ENCODE peak calls at places on chromosomes 5 and 9, in seven cellular contexts. One of them, this sample, is unnamed.

GRCh38 chr5:73764586-73764985 is 138.6 kb downstream of the ARHGEF28 start:
- DNase-seq in fibroblast of the aortic adventitia: no peak
- DNase-seq in mammary epithelial cell: peak
- DNase-seq in GM20000: no peak
- DNase-seq in mesothelial cell of epicardium: no peak
- DNase-seq in esophagus muscularis mucosa: no peak
- DNase-seq in endothelial cell: no peak
- DNase-seq in this sample: no peak

GRCh38 chr5:98414938-98415337 is 358.5 kb upstream of the RGMB start:
- DNase-seq in mammary epithelial cell: peak
- DNase-seq in fibroblast of the aortic adventitia: peak
- DNase-seq in GM20000: no peak
- DNase-seq in mesothelial cell of epicardium: no peak
- DNase-seq in endothelial cell: no peak
- DNase-seq in esophagus muscularis mucosa: no peak
- DNase-seq in this sample: no peak

GRCh38 chr5:24773241-24773640 is 128.5 kb upstream of the CDH10 start:
- DNase-seq in GM20000: no peak
- DNase-seq in mammary epithelial cell: no peak
- DNase-seq in fibroblast of the aortic adventitia: no peak
- DNase-seq in endothelial cell: no peak
- DNase-seq in mesothelial cell of epicardium: no peak
- DNase-seq in esophagus muscularis mucosa: no peak
- DNase-seq in this sample: no peak

GRCh38 chr5:56382896-56383295 is 149.8 kb upstream of the ANKRD55 start:
- DNase-seq in mammary epithelial cell: no peak
- DNase-seq in mesothelial cell of epicardium: no peak
- DNase-seq in GM20000: no peak
- DNase-seq in esophagus muscularis mucosa: no peak
- DNase-seq in endothelial cell: no peak
- DNase-seq in fibroblast of the aortic adventitia: no peak
- DNase-seq in this sample: no peak

GRCh38 chr9:22244141-22245011 is 202.2 kb upstream of the DMRTA1 start:
- DNase-seq in esophagus muscularis mucosa: no peak
- DNase-seq in endothelial cell: peak
- DNase-seq in mesothelial cell of epicardium: peak
- DNase-seq in fibroblast of the aortic adventitia: peak
- DNase-seq in GM20000: peak
- DNase-seq in mammary epithelial cell: peak
- DNase-seq in this sample: peak

GRCh38 chr9:70589571-70590263 is 175.3 kb upstream of the KLF9 start:
- DNase-seq in GM20000: no peak
- DNase-seq in mesothelial cell of epicardium: no peak
- DNase-seq in mammary epithelial cell: peak
- DNase-seq in fibroblast of the aortic adventitia: peak
- DNase-seq in esophagus muscularis mucosa: no peak
- DNase-seq in endothelial cell: no peak
- DNase-seq in this sample: no peak

GRCh38 chr5:60208681-60209080 is 315.2 kb upstream of the PDE4D start:
- DNase-seq in GM20000: no peak
- DNase-seq in endothelial cell: no peak
- DNase-seq in fibroblast of the aortic adventitia: no peak
- DNase-seq in esophagus muscularis mucosa: no peak
- DNase-seq in mesothelial cell of epicardium: no peak
- DNase-seq in mammary epithelial cell: no peak
- DNase-seq in this sample: no peak

GRCh38 chr5:142115937-142116614 is 7.5 kb downstream of the NDFIP1 start:
- DNase-seq in GM20000: no peak
- DNase-seq in mesothelial cell of epicardium: no peak
- DNase-seq in esophagus muscularis mucosa: no peak
- DNase-seq in fibroblast of the aortic adventitia: peak
- DNase-seq in endothelial cell: no peak
- DNase-seq in mammary epithelial cell: peak
- DNase-seq in this sample: no peak

GRCh38 chr5:41955432-41956024 is 30.4 kb downstream of the FBXO4 start:
- DNase-seq in GM20000: no peak
- DNase-seq in fibroblast of the aortic adventitia: no peak
- DNase-seq in mammary epithelial cell: no peak
- DNase-seq in esophagus muscularis mucosa: no peak
- DNase-seq in endothelial cell: no peak
- DNase-seq in mesothelial cell of epicardium: no peak
- DNase-seq in this sample: no peak

GRCh38 chr9:131748411-131748955 is 8.6 kb upstream of the RAPGEF1 start:
- DNase-seq in endothelial cell: no peak
- DNase-seq in mesothelial cell of epicardium: no peak
- DNase-seq in GM20000: no peak
- DNase-seq in esophagus muscularis mucosa: no peak
- DNase-seq in mammary epithelial cell: no peak
- DNase-seq in fibroblast of the aortic adventitia: no peak
- DNase-seq in this sample: no peak

GRCh38 chr5:154520861-154521453 is 42.9 kb upstream of the HAND1 start:
- DNase-seq in esophagus muscularis mucosa: no peak
- DNase-seq in fibroblast of the aortic adventitia: no peak
- DNase-seq in GM20000: peak
- DNase-seq in mammary epithelial cell: no peak
- DNase-seq in endothelial cell: peak
- DNase-seq in mesothelial cell of epicardium: peak
- DNase-seq in this sample: peak

GRCh38 chr5:165809914-165810313 is 2304.5 kb downstream of the MAT2B start:
- DNase-seq in endothelial cell: no peak
- DNase-seq in esophagus muscularis mucosa: no peak
- DNase-seq in GM20000: no peak
- DNase-seq in mesothelial cell of epicardium: no peak
- DNase-seq in mammary epithelial cell: no peak
- DNase-seq in fibroblast of the aortic adventitia: no peak
- DNase-seq in this sample: no peak

GRCh38 chr5:139749242-139749641 is 46.4 kb upstream of the PSD2 start:
- DNase-seq in endothelial cell: no peak
- DNase-seq in GM20000: no peak
- DNase-seq in esophagus muscularis mucosa: no peak
- DNase-seq in fibroblast of the aortic adventitia: peak
- DNase-seq in mesothelial cell of epicardium: no peak
- DNase-seq in mammary epithelial cell: no peak
- DNase-seq in this sample: no peak

GRCh38 chr5:960551-960950 is 48.1 kb upstream of the NKD2 start:
- DNase-seq in esophagus muscularis mucosa: no peak
- DNase-seq in fibroblast of the aortic adventitia: no peak
- DNase-seq in mammary epithelial cell: no peak
- DNase-seq in mesothelial cell of epicardium: peak
- DNase-seq in GM20000: no peak
- DNase-seq in endothelial cell: no peak
- DNase-seq in this sample: no peak

GRCh38 chr9:6382681-6383080 is 30.3 kb upstream of the UHRF2 start:
- DNase-seq in fibroblast of the aortic adventitia: peak
- DNase-seq in mesothelial cell of epicardium: no peak
- DNase-seq in endothelial cell: no peak
- DNase-seq in GM20000: no peak
- DNase-seq in esophagus muscularis mucosa: no peak
- DNase-seq in mammary epithelial cell: no peak
- DNase-seq in this sample: no peak

GRCh38 chr9:95750725-95751644 is 124.5 kb upstream of the ERCC6L2 start:
- DNase-seq in fibroblast of the aortic adventitia: no peak
- DNase-seq in esophagus muscularis mucosa: no peak
- DNase-seq in mesothelial cell of epicardium: no peak
- DNase-seq in endothelial cell: no peak
- DNase-seq in GM20000: no peak
- DNase-seq in mammary epithelial cell: no peak
- DNase-seq in this sample: no peak

GRCh38 chr5:98205691-98206461 is 567.6 kb upstream of the RGMB start:
- DNase-seq in GM20000: no peak
- DNase-seq in fibroblast of the aortic adventitia: peak
- DNase-seq in mammary epithelial cell: peak
- DNase-seq in mesothelial cell of epicardium: no peak
- DNase-seq in endothelial cell: no peak
- DNase-seq in esophagus muscularis mucosa: no peak
- DNase-seq in this sample: no peak

GRCh38 chr5:59813761-59814562 is 79.6 kb downstream of the PDE4D start:
- DNase-seq in fibroblast of the aortic adventitia: peak
- DNase-seq in mesothelial cell of epicardium: no peak
- DNase-seq in endothelial cell: peak
- DNase-seq in mammary epithelial cell: peak
- DNase-seq in GM20000: peak
- DNase-seq in esophagus muscularis mucosa: no peak
- DNase-seq in this sample: peak

GRCh38 chr5:79436224-79436623 is 77.7 kb downstream of the HOMER1 start:
- DNase-seq in fibroblast of the aortic adventitia: peak
- DNase-seq in mesothelial cell of epicardium: no peak
- DNase-seq in endothelial cell: no peak
- DNase-seq in mammary epithelial cell: peak
- DNase-seq in esophagus muscularis mucosa: no peak
- DNase-seq in GM20000: no peak
- DNase-seq in this sample: no peak

GRCh38 chr5:167513383-167513782 is 778.1 kb upstream of the WWC1 start:
- DNase-seq in esophagus muscularis mucosa: no peak
- DNase-seq in endothelial cell: no peak
- DNase-seq in mesothelial cell of epicardium: no peak
- DNase-seq in GM20000: no peak
- DNase-seq in fibroblast of the aortic adventitia: no peak
- DNase-seq in mammary epithelial cell: no peak
- DNase-seq in this sample: no peak

GRCh38 chr9:102135768-102136167 is 397.3 kb upstream of the GRIN3A start:
- DNase-seq in fibroblast of the aortic adventitia: no peak
- DNase-seq in mammary epithelial cell: no peak
- DNase-seq in GM20000: no peak
- DNase-seq in esophagus muscularis mucosa: no peak
- DNase-seq in mesothelial cell of epicardium: no peak
- DNase-seq in endothelial cell: no peak
- DNase-seq in this sample: no peak

GRCh38 chr5:62154758-62155157 is 151.2 kb upstream of the KIF2A start:
- DNase-seq in esophagus muscularis mucosa: no peak
- DNase-seq in endothelial cell: no peak
- DNase-seq in GM20000: no peak
- DNase-seq in mesothelial cell of epicardium: no peak
- DNase-seq in mammary epithelial cell: no peak
- DNase-seq in fibroblast of the aortic adventitia: no peak
- DNase-seq in this sample: no peak

GRCh38 chr9:123597926-123598556 is 242.0 kb downstream of the CRB2 start:
- DNase-seq in GM20000: no peak
- DNase-seq in mesothelial cell of epicardium: no peak
- DNase-seq in endothelial cell: no peak
- DNase-seq in fibroblast of the aortic adventitia: no peak
- DNase-seq in mammary epithelial cell: no peak
- DNase-seq in esophagus muscularis mucosa: peak
- DNase-seq in this sample: no peak

GRCh38 chr5:17620627-17621026 is 10.4 kb downstream of the TAF11L12 start:
- DNase-seq in GM20000: no peak
- DNase-seq in mesothelial cell of epicardium: no peak
- DNase-seq in fibroblast of the aortic adventitia: no peak
- DNase-seq in esophagus muscularis mucosa: peak
- DNase-seq in endothelial cell: no peak
- DNase-seq in mammary epithelial cell: no peak
- DNase-seq in this sample: no peak
- TF ChIP-seq CTCF in GM20000: no peak
- TF ChIP-seq CTCF in mesothelial cell of epicardium: peak
- TF ChIP-seq CTCF in fibroblast of the aortic adventitia: no peak
- TF ChIP-seq CTCF in esophagus muscularis mucosa: no peak
- TF ChIP-seq CTCF in endothelial cell: peak
- TF ChIP-seq CTCF in mammary epithelial cell: no peak
- TF ChIP-seq CTCF in this sample: peak

DNA sequence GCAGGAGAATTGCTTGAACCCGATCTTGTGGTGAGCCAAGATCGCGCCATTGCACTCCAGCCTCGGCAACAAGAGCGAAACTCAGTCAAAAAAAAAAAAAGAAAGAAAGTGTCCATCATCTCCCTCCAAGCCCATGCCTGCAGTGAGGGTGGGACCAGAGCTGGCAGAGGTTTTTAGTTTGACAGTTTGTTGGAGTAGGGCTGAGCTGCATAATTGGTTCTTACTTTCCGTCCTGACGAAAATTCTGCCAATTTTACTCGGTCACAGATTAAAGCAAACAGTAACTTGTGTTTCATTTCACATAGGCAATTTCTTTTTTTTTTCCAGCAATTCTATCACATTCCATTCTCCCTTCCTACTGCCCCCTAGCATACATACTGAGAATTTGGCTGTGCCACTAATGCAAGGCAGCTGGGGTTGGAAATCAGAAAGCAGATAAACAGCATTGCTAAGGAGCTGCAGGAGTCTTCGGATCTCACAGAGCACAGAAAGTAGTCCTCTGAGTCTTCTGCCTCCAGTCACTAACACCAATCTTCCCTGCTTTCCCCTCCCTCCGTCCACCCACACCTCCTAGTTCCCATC is 132.4 kb downstream of the FRMD3 start:
- DNase-seq in mesothelial cell of epicardium: no peak
- DNase-seq in fibroblast of the aortic adventitia: peak
- DNase-seq in GM20000: no peak
- DNase-seq in endothelial cell: no peak
- DNase-seq in mammary epithelial cell: no peak
- DNase-seq in esophagus muscularis mucosa: peak
- DNase-seq in this sample: no peak
- TF ChIP-seq CTCF in mesothelial cell of epicardium: no peak
- TF ChIP-seq CTCF in fibroblast of the aortic adventitia: peak
- TF ChIP-seq CTCF in GM20000: no peak
- TF ChIP-seq CTCF in endothelial cell: no peak
- TF ChIP-seq CTCF in mammary epithelial cell: no peak
- TF ChIP-seq CTCF in esophagus muscularis mucosa: no peak
- TF ChIP-seq CTCF in this sample: no peak

DNA sequence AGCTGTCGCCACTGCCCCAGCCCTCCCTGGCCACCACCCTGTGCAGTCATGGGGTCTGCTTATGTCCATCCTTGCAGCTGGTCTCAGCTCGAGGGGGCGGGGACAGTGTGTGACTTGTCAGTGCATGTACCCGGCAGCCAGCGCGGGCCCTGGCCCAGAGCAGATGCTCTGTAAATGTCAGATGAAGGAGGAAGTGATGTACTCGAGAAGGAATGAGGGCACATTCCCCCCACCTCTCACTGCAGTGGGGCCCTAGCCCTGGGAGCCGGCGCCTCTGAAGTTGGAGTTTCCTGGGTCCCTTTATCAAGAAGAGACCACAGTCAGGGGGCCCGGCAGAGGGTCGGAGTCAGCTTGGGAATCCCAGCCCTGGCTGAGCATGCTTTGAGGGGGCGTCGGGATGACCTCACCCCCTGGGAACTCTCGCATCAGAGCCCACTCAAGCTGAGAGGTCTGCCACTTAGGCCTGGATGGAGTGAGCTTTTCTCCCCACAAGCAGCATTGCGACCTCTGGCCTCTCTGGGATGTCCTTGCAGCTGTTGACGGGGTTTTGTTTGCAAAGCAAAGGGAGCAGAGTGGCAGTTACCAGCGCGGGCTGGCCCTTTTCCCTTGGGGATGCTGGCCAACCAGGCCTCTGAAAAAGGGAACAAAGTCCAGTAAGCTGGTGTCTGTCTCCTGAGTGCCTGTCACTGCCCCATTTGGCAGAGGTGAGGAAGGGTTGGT is 19.0 kb downstream of the NEURL1B start:
- DNase-seq in endothelial cell: no peak
- DNase-seq in mesothelial cell of epicardium: peak
- DNase-seq in fibroblast of the aortic adventitia: peak
- DNase-seq in esophagus muscularis mucosa: peak
- DNase-seq in GM20000: no peak
- DNase-seq in mammary epithelial cell: peak
- DNase-seq in this sample: peak
- TF ChIP-seq CTCF in endothelial cell: no peak
- TF ChIP-seq CTCF in mesothelial cell of epicardium: no peak
- TF ChIP-seq CTCF in fibroblast of the aortic adventitia: no peak
- TF ChIP-seq CTCF in esophagus muscularis mucosa: no peak
- TF ChIP-seq CTCF in GM20000: no peak
- TF ChIP-seq CTCF in mammary epithelial cell: no peak
- TF ChIP-seq CTCF in this sample: no peak

GRCh38 chr5:53335115-53335514 is 145.3 kb upstream of the FST start:
- DNase-seq in mammary epithelial cell: peak
- DNase-seq in endothelial cell: peak
- DNase-seq in fibroblast of the aortic adventitia: peak
- DNase-seq in mesothelial cell of epicardium: no peak
- DNase-seq in esophagus muscularis mucosa: no peak
- DNase-seq in GM20000: no peak
- DNase-seq in this sample: no peak
- TF ChIP-seq CTCF in mammary epithelial cell: peak
- TF ChIP-seq CTCF in endothelial cell: no peak
- TF ChIP-seq CTCF in fibroblast of the aortic adventitia: peak
- TF ChIP-seq CTCF in mesothelial cell of epicardium: no peak
- TF ChIP-seq CTCF in esophagus muscularis mucosa: no peak
- TF ChIP-seq CTCF in GM20000: no peak
- TF ChIP-seq CTCF in this sample: no peak

This sample was measured in neural crest cell.